ENCODE peak calls at places on chromosomes 1 and 21, in six cellular contexts. Q, C, D, K, S and W are unnamed samples.

GRCh38 chr1:83503153-83503552 is 495.8 kb downstream of the TTLL7 start:
- DNase-seq in Q (no peak), C (no peak), D (no peak), K (no peak), S (no peak), W (no peak)

GRCh38 chr1:167066333-167067122 is 23.6 kb downstream of the GPA33 start:
- DNase-seq in Q (peak), C (peak), D (peak), K (peak), S (no peak), W (peak)

GRCh38 chr1:115198938-115199337 is 109.6 kb upstream of the TSPAN2 start:
- DNase-seq in Q (peak), C (peak), D (no peak), K (no peak), S (no peak), W (no peak)

GRCh38 chr1:156945881-156946661 is 25.6 kb downstream of the LRRC71 start:
- DNase-seq in Q (no peak), C (no peak), D (no peak), K (no peak), S (no peak), W (no peak)

GRCh38 chr1:211830055-211830329 is 571 bp downstream of the LPGAT1 start:
- DNase-seq in Q (no peak), C (no peak), D (no peak), K (no peak), S (no peak), W (peak)

GRCh38 chr1:24847995-24848857 is 81.8 kb downstream of the RUNX3 start:
- DNase-seq in Q (peak), C (peak), D (peak), K (peak), S (peak), W (peak)

GRCh38 chr1:15305366-15305765 is 58.3 kb downstream of the FHAD1 start:
- DNase-seq in Q (no peak), C (peak), D (no peak), K (no peak), S (no peak), W (no peak)

GRCh38 chr1:206714331-206715058 is 29.8 kb downstream of the MAPKAPK2 start:
- DNase-seq in Q (no peak), C (no peak), D (no peak), K (no peak), S (peak), W (peak)

GRCh38 chr1:232648316-232648715 is 18.4 kb upstream of the SIPA1L2 start:
- DNase-seq in Q (no peak), C (peak), D (no peak), K (no peak), S (no peak), W (no peak)

GRCh38 chr1:58324551-58324950 is 222.0 kb downstream of the OMA1 start:
- DNase-seq in Q (no peak), C (no peak), D (no peak), K (no peak), S (no peak), W (no peak)

GRCh38 chr1:155186955-155187891 is 13.6 kb downstream of the TRIM46 start:
- DNase-seq in Q (no peak), C (no peak), D (no peak), K (no peak), S (no peak), W (no peak)

GRCh38 chr1:32770221-32770731 is 46.9 kb downstream of the YARS1 start:
- DNase-seq in Q (no peak), C (no peak), D (no peak), K (no peak), S (no peak), W (no peak)

GRCh38 chr1:50305808-50306207 is 117.4 kb downstream of the DMRTA2 start:
- DNase-seq in Q (no peak), C (no peak), D (no peak), K (no peak), S (no peak), W (no peak)

GRCh38 chr1:233651563-233652233 is 37.8 kb downstream of the KCNK1 start:
- DNase-seq in Q (no peak), C (no peak), D (no peak), K (no peak), S (no peak), W (no peak)

GRCh38 chr1:51316113-51316763 is 14.1 kb downstream of the TTC39A start:
- DNase-seq in Q (no peak), C (no peak), D (no peak), K (no peak), S (no peak), W (no peak)

GRCh38 chr21:45481566-45481965 is 60.7 kb downstream of the SLC19A1 start:
- DNase-seq in Q (no peak), C (no peak), D (no peak), K (no peak), S (no peak), W (no peak)

GRCh38 chr21:45482899-45483821 is 59.1 kb downstream of the SLC19A1 start:
- DNase-seq in Q (no peak), C (no peak), D (no peak), K (no peak), S (no peak), W (peak)

GRCh38 chr21:45484318-45484717 is 57.9 kb downstream of the SLC19A1 start:
- DNase-seq in Q (no peak), C (no peak), D (no peak), K (no peak), S (no peak), W (no peak)

GRCh38 chr21:45480701-45481500 is 61.3 kb downstream of the SLC19A1 start:
- DNase-seq in Q (no peak), C (no peak), D (no peak), K (no peak), S (no peak), W (no peak)

GRCh38 chr21:45481977-45482898 is 60.0 kb downstream of the SLC19A1 start:
- DNase-seq in Q (no peak), C (no peak), D (no peak), K (no peak), S (no peak), W (no peak)
- H3K4me3 ChIP-seq in Q (no peak), C (no peak), D (no peak), K (no peak), S (no peak), W (no peak)

DNA sequence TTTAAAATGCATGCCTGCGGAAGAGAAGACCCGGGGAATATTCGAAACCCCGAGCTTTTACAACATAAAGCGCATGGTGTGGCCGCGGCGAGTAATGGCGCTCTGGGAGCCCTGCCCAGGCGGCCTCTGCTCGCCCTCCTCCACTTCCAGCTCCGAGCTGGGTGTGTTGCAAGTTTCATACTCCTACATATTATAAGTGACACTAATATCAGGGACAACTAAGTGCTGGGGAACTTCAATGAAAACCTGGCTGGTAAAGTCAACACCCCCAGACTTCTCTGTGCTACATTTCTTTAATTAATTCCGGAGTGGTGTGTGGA is 11.8 kb downstream of the SIM2 start:
- DNase-seq in Q (no peak), C (no peak), D (no peak), K (no peak), S (no peak), W (no peak)
- H3K4me3 ChIP-seq in Q (no peak), C (no peak), D (no peak), K (no peak), S (no peak), W (no peak)

GRCh38 chr1:215083408-215083961 is 948 bp downstream of the KCNK2 start:
- DNase-seq in Q (no peak), C (no peak), D (no peak), K (no peak), S (no peak), W (no peak)
- H3K4me3 ChIP-seq in Q (no peak), C (peak), D (no peak), K (no peak), S (peak), W (no peak)

DNA sequence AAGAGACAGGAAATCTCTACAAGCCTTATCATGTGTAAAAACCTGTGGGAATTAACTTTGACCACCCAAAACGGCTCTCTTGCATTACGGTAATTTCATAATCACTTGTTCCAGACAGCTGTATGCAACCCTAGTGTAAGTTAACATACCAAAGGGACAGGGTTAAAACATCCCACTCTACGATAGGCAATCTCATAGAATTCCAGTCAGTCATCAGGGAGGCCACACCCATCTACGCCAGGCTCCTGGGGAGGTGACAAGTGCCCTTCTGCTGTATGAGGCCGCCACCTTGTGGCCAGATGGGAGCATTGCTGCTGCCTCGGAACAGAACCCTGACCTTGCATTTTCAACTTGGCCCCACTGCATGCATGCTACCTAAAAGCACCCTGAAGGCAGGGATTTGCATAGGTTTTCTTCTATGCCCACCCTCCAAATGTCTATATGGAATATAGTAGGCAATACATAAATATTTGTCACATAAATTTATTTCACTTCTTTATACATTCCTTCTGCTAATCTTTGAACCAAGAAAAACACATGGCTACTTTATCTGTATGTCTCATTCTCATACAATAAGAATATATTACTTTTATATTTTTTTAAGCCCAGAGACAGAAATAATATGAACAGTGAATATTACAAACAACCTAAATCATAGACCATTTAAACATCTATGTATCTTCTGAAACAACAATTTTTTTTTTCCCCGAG is 12.6 kb downstream of the HSF2BP start:
- DNase-seq in Q (peak), C (peak), D (peak), K (peak), S (peak), W (peak)
- H3K4me3 ChIP-seq in Q (no peak), C (no peak), D (no peak), K (no peak), S (no peak), W (no peak)

DNA sequence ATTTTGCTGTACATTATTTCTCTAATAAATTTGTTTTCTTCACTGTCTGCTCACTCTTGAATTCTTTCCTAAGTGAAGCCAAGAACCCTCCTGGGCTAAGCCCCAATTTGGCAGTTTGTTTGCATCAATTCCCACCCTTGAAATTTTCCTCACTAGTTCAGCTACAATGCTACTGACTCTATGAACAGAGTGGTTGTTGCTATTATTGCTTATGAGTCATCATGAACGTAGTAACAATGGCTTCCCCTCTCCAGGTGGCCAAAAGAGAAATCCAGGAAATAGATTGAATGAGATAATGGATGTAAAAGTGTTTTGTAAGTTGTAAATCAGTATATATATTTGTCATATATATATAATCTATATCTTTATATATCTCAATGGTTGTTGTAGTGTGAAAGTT is 193.0 kb downstream of the URB2 start:
- DNase-seq in Q (no peak), C (no peak), D (no peak), K (no peak), S (no peak), W (no peak)
- H3K4me3 ChIP-seq in Q (no peak), C (no peak), D (no peak), K (no peak), S (no peak), W (no peak)

GRCh38 chr1:27009601-27010197 is 3.0 kb downstream of the TENT5B start:
- DNase-seq in Q (no peak), C (no peak), D (no peak), K (no peak), S (no peak), W (no peak)

GRCh38 chr1:27010226-27010994 is 2.2 kb downstream of the TENT5B start:
- DNase-seq in Q (no peak), C (no peak), D (no peak), K (no peak), S (no peak), W (no peak)

GRCh38 chr1:27005648-27006496 is 6.8 kb downstream of the TENT5B start:
- DNase-seq in Q (no peak), C (no peak), D (no peak), K (no peak), S (no peak), W (no peak)

GRCh38 chr1:27006683-27007082 is 6.0 kb downstream of the TENT5B start:
- DNase-seq in Q (no peak), C (no peak), D (no peak), K (no peak), S (no peak), W (no peak)

GRCh38 chr1:27007909-27008582 is 4.6 kb downstream of the TENT5B start:
- DNase-seq in Q (no peak), C (no peak), D (peak), K (no peak), S (no peak), W (no peak)
- H3K4me3 ChIP-seq in Q (no peak), C (no peak), D (no peak), K (no peak), S (no peak), W (no peak)

GRCh38 chr1:225448146-225448805 is 20.4 kb upstream of the LBR start:
- DNase-seq in Q (peak), C (no peak), D (no peak), K (no peak), S (no peak), W (no peak)
- H3K4me3 ChIP-seq in Q (peak), C (no peak), D (no peak), K (no peak), S (no peak), W (no peak)